ENCODE peak calls at places on chromosome 7, in six cellular contexts. One of them, this sample, is unnamed.

GRCh38 chr7:43577485-43577951 is 5.4 kb upstream of the STK17A start:
- DNase-seq in H9: peak
- DNase-seq in IMR-90: peak
- DNase-seq in neuronal stem cell: no peak
- DNase-seq in H1: no peak
- DNase-seq in mesenchymal stem cell: peak
- DNase-seq in this sample: peak

GRCh38 chr7:20513897-20514296 is 101.6 kb upstream of the ABCB5 start:
- DNase-seq in mesenchymal stem cell: no peak
- DNase-seq in H1: no peak
- DNase-seq in neuronal stem cell: no peak
- DNase-seq in H9: no peak
- DNase-seq in IMR-90: no peak
- DNase-seq in this sample: no peak

GRCh38 chr7:15463801-15464761 is 97.7 kb downstream of the AGMO start:
- DNase-seq in IMR-90: peak
- DNase-seq in mesenchymal stem cell: no peak
- DNase-seq in neuronal stem cell: no peak
- DNase-seq in H9: no peak
- DNase-seq in H1: no peak
- DNase-seq in this sample: no peak

GRCh38 chr7:95929710-95930295 is 157.4 kb downstream of the DYNC1I1 start:
- DNase-seq in mesenchymal stem cell: no peak
- DNase-seq in H1: no peak
- DNase-seq in IMR-90: no peak
- DNase-seq in H9: no peak
- DNase-seq in neuronal stem cell: no peak
- DNase-seq in this sample: no peak

GRCh38 chr7:103445228-103446020 is 583 bp downstream of the SLC26A5 start:
- DNase-seq in mesenchymal stem cell: peak
- DNase-seq in H9: peak
- DNase-seq in neuronal stem cell: peak
- DNase-seq in IMR-90: no peak
- DNase-seq in H1: no peak
- DNase-seq in this sample: peak

GRCh38 chr7:84847038-84847437 is 339.8 kb downstream of the SEMA3D start:
- DNase-seq in mesenchymal stem cell: no peak
- DNase-seq in H1: no peak
- DNase-seq in H9: no peak
- DNase-seq in IMR-90: no peak
- DNase-seq in neuronal stem cell: no peak
- DNase-seq in this sample: no peak

GRCh38 chr7:134120405-134120804 is 6.7 kb upstream of the LRGUK start:
- DNase-seq in IMR-90: peak
- DNase-seq in H9: no peak
- DNase-seq in mesenchymal stem cell: no peak
- DNase-seq in neuronal stem cell: no peak
- DNase-seq in H1: no peak
- DNase-seq in this sample: no peak

GRCh38 chr7:31022726-31023125 is 29.4 kb upstream of the ADCYAP1R1 start:
- DNase-seq in mesenchymal stem cell: no peak
- DNase-seq in H9: peak
- DNase-seq in neuronal stem cell: no peak
- DNase-seq in IMR-90: no peak
- DNase-seq in H1: no peak
- DNase-seq in this sample: no peak

GRCh38 chr7:14252458-14252857 is 263.0 kb upstream of the ETV1 start:
- DNase-seq in H1: no peak
- DNase-seq in H9: no peak
- DNase-seq in neuronal stem cell: no peak
- DNase-seq in IMR-90: no peak
- DNase-seq in mesenchymal stem cell: no peak
- DNase-seq in this sample: no peak

GRCh38 chr7:42914726-42915045 is 2.8 kb upstream of the C7orf25 start:
- DNase-seq in neuronal stem cell: no peak
- DNase-seq in mesenchymal stem cell: no peak
- DNase-seq in H1: no peak
- DNase-seq in H9: no peak
- DNase-seq in IMR-90: no peak
- DNase-seq in this sample: no peak

GRCh38 chr7:147611402-147611801 is 979.2 kb upstream of the C7orf33 start:
- DNase-seq in neuronal stem cell: no peak
- DNase-seq in IMR-90: no peak
- DNase-seq in mesenchymal stem cell: no peak
- DNase-seq in H1: no peak
- DNase-seq in H9: no peak
- DNase-seq in this sample: no peak

GRCh38 chr7:158469396-158470051 is 118.1 kb downstream of the PTPRN2 start:
- DNase-seq in IMR-90: no peak
- DNase-seq in H1: no peak
- DNase-seq in mesenchymal stem cell: no peak
- DNase-seq in neuronal stem cell: no peak
- DNase-seq in H9: no peak
- DNase-seq in this sample: no peak

GRCh38 chr7:41754046-41754445 is 51.2 kb upstream of the INHBA start:
- DNase-seq in neuronal stem cell: no peak
- DNase-seq in H9: no peak
- DNase-seq in H1: no peak
- DNase-seq in mesenchymal stem cell: no peak
- DNase-seq in IMR-90: peak
- DNase-seq in this sample: no peak

GRCh38 chr7:44466300-44467216 is 23.9 kb downstream of the NUDCD3 start:
- DNase-seq in neuronal stem cell: no peak
- DNase-seq in H1: no peak
- DNase-seq in mesenchymal stem cell: peak
- DNase-seq in IMR-90: peak
- DNase-seq in H9: no peak
- DNase-seq in this sample: no peak

GRCh38 chr7:137681657-137682562 is 164.9 kb downstream of the DGKI start:
- DNase-seq in neuronal stem cell: no peak
- DNase-seq in H1: no peak
- DNase-seq in IMR-90: peak
- DNase-seq in H9: no peak
- DNase-seq in mesenchymal stem cell: peak
- DNase-seq in this sample: no peak

GRCh38 chr7:22066484-22066883 is 120.8 kb upstream of the CDCA7L start:
- DNase-seq in H9: peak
- DNase-seq in mesenchymal stem cell: no peak
- DNase-seq in neuronal stem cell: no peak
- DNase-seq in H1: no peak
- DNase-seq in IMR-90: no peak
- DNase-seq in this sample: peak

GRCh38 chr7:101125989-101126650 is 784 bp upstream of the SERPINE1 start:
- DNase-seq in neuronal stem cell: no peak
- DNase-seq in H9: no peak
- DNase-seq in IMR-90: peak
- DNase-seq in mesenchymal stem cell: no peak
- DNase-seq in H1: no peak
- DNase-seq in this sample: no peak

GRCh38 chr7:96629884-96630283 is 79.8 kb downstream of the SEM1 start:
- DNase-seq in mesenchymal stem cell: no peak
- DNase-seq in H1: no peak
- DNase-seq in neuronal stem cell: no peak
- DNase-seq in H9: no peak
- DNase-seq in IMR-90: no peak
- DNase-seq in this sample: no peak

GRCh38 chr7:135773451-135773850 is 24.8 kb upstream of the FAM180A start:
- DNase-seq in mesenchymal stem cell: no peak
- DNase-seq in H1: no peak
- DNase-seq in H9: no peak
- DNase-seq in IMR-90: peak
- DNase-seq in neuronal stem cell: no peak
- DNase-seq in this sample: no peak

GRCh38 chr7:158371856-158372255 is 215.8 kb downstream of the PTPRN2 start:
- DNase-seq in H1: no peak
- DNase-seq in mesenchymal stem cell: no peak
- DNase-seq in IMR-90: no peak
- DNase-seq in H9: no peak
- DNase-seq in neuronal stem cell: no peak
- DNase-seq in this sample: no peak

GRCh38 chr7:74236284-74236683 is 17.9 kb downstream of the RFC2 start:
- DNase-seq in mesenchymal stem cell: no peak
- DNase-seq in IMR-90: no peak
- DNase-seq in H9: no peak
- DNase-seq in neuronal stem cell: no peak
- DNase-seq in H1: no peak
- DNase-seq in this sample: no peak

GRCh38 chr7:19095461-19095860 is 22.0 kb downstream of the TWIST1 start:
- DNase-seq in H1: no peak
- DNase-seq in H9: no peak
- DNase-seq in neuronal stem cell: no peak
- DNase-seq in mesenchymal stem cell: no peak
- DNase-seq in IMR-90: no peak
- DNase-seq in this sample: no peak

GRCh38 chr7:153381275-153382119 is 621.9 kb downstream of the ACTR3B start:
- DNase-seq in H9: peak
- DNase-seq in IMR-90: no peak
- DNase-seq in neuronal stem cell: peak
- DNase-seq in H1: peak
- DNase-seq in mesenchymal stem cell: no peak
- DNase-seq in this sample: peak

DNA sequence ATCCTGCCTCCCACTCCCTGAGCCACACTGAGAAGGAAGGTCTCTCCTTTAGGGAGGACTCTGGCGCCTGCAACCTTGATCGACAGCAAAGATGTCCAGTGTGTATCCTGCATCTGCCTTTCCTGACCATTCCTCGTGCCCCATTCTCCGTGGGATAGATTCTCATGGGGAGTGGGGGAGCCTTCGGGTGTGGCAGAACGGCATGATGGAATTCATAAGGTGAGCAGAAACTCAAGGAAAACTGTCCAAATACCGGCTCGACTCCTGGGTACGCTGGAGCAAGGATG is 633 bp upstream of the RARRES2 start:
- DNase-seq in IMR-90: no peak
- DNase-seq in H9: no peak
- DNase-seq in H1: no peak
- DNase-seq in neuronal stem cell: no peak
- DNase-seq in mesenchymal stem cell: no peak
- DNase-seq in this sample: no peak
- H2BK15ac ChIP-seq in IMR-90: no peak
- H2BK15ac ChIP-seq in H9: no peak
- H2BK15ac ChIP-seq in H1: peak
- H2BK15ac ChIP-seq in neuronal stem cell: no peak
- H2BK15ac ChIP-seq in mesenchymal stem cell: no peak
- H2BK15ac ChIP-seq in this sample: no peak

GRCh38 chr7:91683823-91684222 is 196.7 kb downstream of the MTERF1 start:
- DNase-seq in neuronal stem cell: no peak
- DNase-seq in IMR-90: peak
- DNase-seq in H1: no peak
- DNase-seq in H9: no peak
- DNase-seq in mesenchymal stem cell: peak
- DNase-seq in this sample: no peak

GRCh38 chr7:91685544-91685943 is 195.0 kb downstream of the MTERF1 start:
- DNase-seq in IMR-90: peak
- DNase-seq in H9: no peak
- DNase-seq in mesenchymal stem cell: no peak
- DNase-seq in H1: no peak
- DNase-seq in neuronal stem cell: no peak
- DNase-seq in this sample: no peak

DNA sequence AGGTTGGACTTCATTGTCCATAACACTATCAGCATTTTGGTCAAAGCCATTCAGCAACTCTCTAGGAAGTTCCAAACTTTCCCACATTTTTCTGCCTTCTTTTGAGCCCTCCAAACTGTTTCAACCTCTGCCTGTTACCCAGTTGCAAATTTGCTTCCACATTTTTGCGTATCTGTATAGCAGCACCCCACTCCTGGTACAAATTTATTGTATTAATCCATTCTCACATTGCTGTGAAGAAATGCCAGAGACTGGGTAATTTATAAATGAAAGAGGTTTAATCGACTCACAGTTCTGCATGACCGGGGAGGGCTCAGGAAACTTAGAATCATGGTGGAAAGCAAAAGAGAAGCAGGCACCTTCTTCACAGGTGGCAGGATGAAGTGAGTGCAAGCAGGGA is 198.8 kb downstream of the MTERF1 start:
- DNase-seq in mesenchymal stem cell: no peak
- DNase-seq in neuronal stem cell: no peak
- DNase-seq in IMR-90: no peak
- DNase-seq in H9: no peak
- DNase-seq in H1: no peak
- DNase-seq in this sample: no peak
- H2BK15ac ChIP-seq in mesenchymal stem cell: no peak
- H2BK15ac ChIP-seq in neuronal stem cell: no peak
- H2BK15ac ChIP-seq in IMR-90: no peak
- H2BK15ac ChIP-seq in H9: no peak
- H2BK15ac ChIP-seq in H1: no peak
- H2BK15ac ChIP-seq in this sample: no peak

DNA sequence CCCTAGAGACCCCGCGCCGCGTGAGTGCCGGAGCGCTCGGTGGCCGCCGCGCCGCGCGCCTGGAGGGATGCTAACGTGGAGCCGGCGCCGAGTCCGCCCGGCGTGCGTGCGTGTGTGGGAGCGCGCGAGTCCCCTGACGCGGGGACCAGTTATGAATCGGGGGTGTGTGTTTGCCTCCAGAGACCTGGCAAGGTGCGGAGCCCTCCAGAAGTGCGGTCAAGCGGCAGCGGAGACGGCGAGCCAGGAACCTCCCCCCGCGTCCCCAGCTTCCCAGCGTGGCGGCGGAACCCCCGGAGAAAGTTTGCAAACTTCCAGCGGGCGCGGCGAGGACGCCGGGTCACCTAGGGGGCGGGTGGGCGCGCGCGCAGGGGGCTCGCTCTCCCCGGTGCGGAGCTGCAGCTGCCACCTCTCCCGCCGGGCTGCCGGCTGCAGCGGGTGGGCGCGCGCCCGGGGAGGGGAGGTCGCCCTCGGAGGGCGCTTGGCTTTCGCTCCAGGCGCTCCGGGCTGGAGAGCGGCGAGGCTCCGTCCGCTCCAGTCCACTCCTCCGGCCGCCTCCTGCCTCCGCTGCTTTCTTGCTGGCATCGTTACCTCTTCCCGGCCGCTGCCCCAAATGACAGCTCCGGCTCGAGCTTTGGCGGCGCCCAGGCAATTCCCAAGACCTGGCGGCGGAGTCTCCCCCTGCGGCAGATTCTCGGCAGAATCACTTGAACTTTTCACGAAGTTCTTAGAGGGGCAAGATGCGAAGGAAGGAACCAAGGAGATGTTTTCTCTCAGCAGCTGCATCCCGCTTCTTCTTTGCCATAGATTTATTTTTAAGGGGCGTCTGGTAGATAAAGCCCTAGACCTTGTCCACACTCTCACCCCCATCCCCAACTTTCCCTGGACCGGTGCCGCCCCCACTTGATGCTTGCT is 2.3 kb upstream of the CREB5 start:
- DNase-seq in neuronal stem cell: peak
- DNase-seq in mesenchymal stem cell: peak
- DNase-seq in H9: peak
- DNase-seq in H1: no peak
- DNase-seq in IMR-90: peak
- DNase-seq in this sample: peak
- H2BK15ac ChIP-seq in neuronal stem cell: no peak
- H2BK15ac ChIP-seq in mesenchymal stem cell: no peak
- H2BK15ac ChIP-seq in H9: no peak
- H2BK15ac ChIP-seq in H1: no peak
- H2BK15ac ChIP-seq in IMR-90: no peak
- H2BK15ac ChIP-seq in this sample: no peak

DNA sequence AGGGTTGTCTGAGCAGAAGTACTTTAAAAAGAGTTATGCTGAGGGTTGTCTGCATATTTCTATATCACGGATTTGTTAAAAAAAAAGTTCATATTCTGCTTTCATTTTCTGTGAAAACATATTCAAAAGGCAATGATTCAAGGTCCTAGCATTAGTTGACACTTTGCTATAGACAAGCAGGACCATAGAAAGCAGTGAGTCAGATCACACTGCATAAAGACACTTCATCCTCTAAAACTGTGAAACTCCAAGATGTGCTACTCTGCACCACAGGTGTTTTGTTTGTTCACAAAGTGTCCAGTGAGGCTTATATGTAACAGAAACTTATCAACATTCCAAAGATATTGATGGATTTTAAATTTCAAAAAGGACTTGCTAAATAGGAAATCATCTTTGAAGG is 47.0 kb downstream of the SPAM1 start:
- DNase-seq in H9: no peak
- DNase-seq in H1: no peak
- DNase-seq in IMR-90: no peak
- DNase-seq in neuronal stem cell: no peak
- DNase-seq in mesenchymal stem cell: no peak
- DNase-seq in this sample: no peak
- H2BK15ac ChIP-seq in H9: no peak
- H2BK15ac ChIP-seq in H1: no peak
- H2BK15ac ChIP-seq in IMR-90: no peak
- H2BK15ac ChIP-seq in neuronal stem cell: no peak
- H2BK15ac ChIP-seq in mesenchymal stem cell: no peak
- H2BK15ac ChIP-seq in this sample: no peak

This sample was measured in mesendoderm.